ENCODE peak calls at places on chromosome 17, in six cellular contexts. N is OCI-LY7; B is lower lobe of right lung; F is A673; V is CD8-positive, alpha-beta T cell; E is spleen. C is an unnamed sample. For H3K9me3, the result is how much of the 10 kb centered on the place peaks cover.

GRCh38 chr17:4003501-4004421 is 39.5 kb upstream of the ATP2A3 start:
- DNase-seq in N (no peak), F (no peak), V (no peak), B (no peak), E (peak), C (peak)

GRCh38 chr17:76725580-76726230 is 701 bp downstream of the JMJD6 start:
- DNase-seq in E (peak), N (peak), B (peak), F (peak), V (peak), C (peak)

GRCh38 chr17:2107506-2107905 is 52.6 kb downstream of the HIC1 start:
- DNase-seq in B (no peak), F (no peak), E (no peak), V (no peak), N (no peak), C (no peak)

GRCh38 chr17:45376171-45376564 is 56.5 kb downstream of the ARHGAP27 start:
- DNase-seq in B (peak), V (no peak), F (no peak), E (no peak), N (no peak), C (no peak)

GRCh38 chr17:50219939-50220465 is 18.6 kb upstream of the COL1A1 start:
- DNase-seq in V (no peak), B (no peak), F (no peak), E (no peak), N (no peak), C (peak)

GRCh38 chr17:74379495-74380085 is 12.3 kb downstream of the GPR142 start:
- DNase-seq in N (peak), V (peak), F (peak), B (peak), E (peak), C (peak)

GRCh38 chr17:62718420-62718819 is 89.7 kb downstream of the MARCHF10 start:
- DNase-seq in N (no peak), V (no peak), F (no peak), E (no peak), B (no peak), C (no peak)

GRCh38 chr17:42525221-42525620 is 10.8 kb upstream of the NAGLU start:
- DNase-seq in F (no peak), E (no peak), N (no peak), B (no peak), V (no peak), C (no peak)

GRCh38 chr17:45371414-45372324 is 54.8 kb upstream of the MAP3K14 start:
- DNase-seq in V (no peak), E (peak), B (peak), F (peak), N (no peak), C (peak)

GRCh38 chr17:35094902-35095301 is 24.8 kb downstream of the RAD51D start:
- DNase-seq in V (no peak), F (peak), N (no peak), B (no peak), E (no peak), C (no peak)

GRCh38 chr17:79970576-79971068 is 65.0 kb downstream of the TBC1D16 start:
- DNase-seq in B (peak), F (peak), V (no peak), E (no peak), N (peak), C (peak)

GRCh38 chr17:59707971-59708425 is 544 bp downstream of the VMP1 start:
- DNase-seq in V (no peak), N (peak), F (peak), B (no peak), E (peak), C (no peak)

GRCh38 chr17:31724026-31724425 is 135.0 kb downstream of the COPRS start:
- DNase-seq in E (no peak), V (no peak), N (no peak), B (no peak), F (peak), C (no peak)

GRCh38 chr17:44969144-44969780 is 1.2 kb upstream of the C1QL1 start:
- DNase-seq in F (no peak), V (no peak), N (no peak), B (no peak), E (no peak), C (no peak)

GRCh38 chr17:2400474-2400866 is 390 bp downstream of the MNT start:
- DNase-seq in F (peak), N (peak), E (peak), B (peak), V (peak), C (peak)

GRCh38 chr17:60645918-60646523 is 31.6 kb upstream of the BCAS3 start:
- DNase-seq in B (no peak), E (no peak), F (no peak), N (no peak), V (no peak), C (no peak)

GRCh38 chr17:27457731-27458523 is 1.7 kb downstream of the KSR1 start:
- DNase-seq in E (no peak), V (no peak), B (no peak), N (no peak), F (peak), C (peak)

GRCh38 chr17:47203984-47204721 is 5.0 kb upstream of the MYL4 start:
- DNase-seq in N (peak), E (no peak), B (no peak), V (peak), F (no peak), C (no peak)

GRCh38 chr17:39365252-39365651 is 36.2 kb downstream of the FBXL20 start:
- DNase-seq in V (no peak), N (no peak), F (no peak), E (no peak), B (no peak), C (no peak)

GRCh38 chr17:6461792-6462524 is 17.7 kb downstream of the PIMREG start:
- DNase-seq in N (no peak), F (no peak), V (no peak), B (peak), E (peak), C (no peak)

GRCh38 chr17:56160395-56160889 is 7.2 kb downstream of the ANKFN1 start:
- DNase-seq in N (no peak), F (no peak), V (no peak), B (no peak), E (no peak), C (no peak)

GRCh38 chr17:80827646-80828643 is 163.7 kb upstream of the CHMP6 start:
- DNase-seq in N (peak), F (peak), E (peak), V (no peak), B (no peak), C (no peak)

DNA sequence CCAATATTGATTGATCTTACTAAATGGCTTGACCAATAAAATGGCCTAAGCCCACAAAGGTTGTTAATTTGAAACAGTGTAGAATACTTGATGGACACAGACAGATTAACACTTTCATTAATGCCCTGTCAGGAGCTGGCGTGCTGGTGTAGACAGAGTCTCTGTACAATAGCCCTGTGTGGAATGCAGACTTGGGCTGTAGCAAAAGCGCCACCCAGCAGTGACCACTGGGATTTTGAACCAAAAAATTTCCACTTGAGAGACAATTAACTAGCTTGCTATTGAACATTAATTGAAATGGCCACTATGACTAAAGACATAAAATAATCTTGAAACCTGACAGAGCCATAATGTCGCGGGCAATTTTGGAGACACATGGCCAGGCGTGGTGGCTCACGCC is 19.7 kb upstream of the GUCY2D start:
- DNase-seq in N (no peak), E (no peak), V (no peak), F (no peak), B (no peak), C (no peak)
- TF ChIP-seq CTCF in N (peak), E (no peak), V (no peak), F (peak), B (peak), C (no peak)

GRCh38 chr17:21816592-21817567 is 124.6 kb downstream of the KCNJ18 start:
- DNase-seq in V (no peak), E (no peak), B (no peak), N (no peak), F (no peak), C (no peak)
- H3K9me3 ChIP-seq in V (under half), E (under half), B (under half), N (under half), F (half or more), C (under half)

GRCh38 chr17:33922971-33923370 is 332.1 kb upstream of the CCL2 start:
- DNase-seq in V (no peak), N (no peak), F (no peak), E (no peak), B (no peak), C (no peak)
- TF ChIP-seq CTCF in V (no peak), N (no peak), F (no peak), E (no peak), B (no peak), C (no peak)

DNA sequence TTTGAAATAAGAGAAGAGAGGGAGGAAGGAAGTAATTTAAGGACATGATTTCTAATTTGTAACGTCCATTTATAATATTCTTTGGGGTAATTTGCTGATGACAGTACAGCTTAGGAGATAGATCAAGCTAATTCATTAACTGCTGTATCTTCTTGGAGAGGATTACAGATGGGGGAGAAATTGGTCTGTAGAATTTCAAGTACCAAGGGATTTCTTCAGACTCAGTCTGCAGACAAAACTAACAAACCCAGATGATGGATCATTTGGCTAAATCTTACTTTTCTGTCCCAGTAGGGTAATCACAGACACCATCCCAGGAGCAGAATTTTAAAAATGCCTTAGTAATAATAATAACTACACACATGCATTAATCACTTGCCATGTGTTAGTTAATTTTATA is 711.8 kb downstream of the KCNJ2 start:
- DNase-seq in N (no peak), B (no peak), F (peak), V (no peak), E (no peak), C (no peak)
- H3K9me3 ChIP-seq in N (under half), B (under half), F (under half), V (under half), E (under half), C (under half)

GRCh38 chr17:58329035-58329807 is 626 bp upstream of the TSPOAP1 start:
- DNase-seq in F (peak), V (peak), B (peak), E (peak), N (peak), C (no peak)
- TF ChIP-seq CTCF in F (peak), V (peak), B (peak), E (peak), N (peak), C (peak)